ENCODE peak calls at places on chromosomes 1 and 21, in seven cellular contexts. W, R, E, Z, O, L and S are unnamed samples.

GRCh38 chr1:241533375-241534115 is 1.4 kb downstream of the KMO start:
- DNase-seq in W (no peak), R (no peak), E (peak), Z (no peak), O (no peak), L (no peak), S (no peak)

GRCh38 chr1:210291786-210292275 is 36.9 kb upstream of the HHAT start:
- DNase-seq in W (peak), R (no peak), E (no peak), Z (no peak), O (no peak), L (peak), S (no peak)

GRCh38 chr1:109425902-109426277 is 358 bp downstream of the PSMA5 start:
- DNase-seq in W (no peak), R (peak), E (peak), Z (peak), O (peak), L (peak), S (no peak)

GRCh38 chr1:55478742-55479141 is 263.6 kb upstream of the USP24 start:
- DNase-seq in W (no peak), R (no peak), E (peak), Z (no peak), O (no peak), L (no peak), S (no peak)

GRCh38 chr1:173733912-173734311 is 19.1 kb downstream of the KLHL20 start:
- DNase-seq in W (no peak), R (no peak), E (no peak), Z (no peak), O (no peak), L (no peak), S (no peak)

GRCh38 chr1:9324246-9325096 is 31.8 kb downstream of the SPSB1 start:
- DNase-seq in W (no peak), R (no peak), E (no peak), Z (no peak), O (no peak), L (no peak), S (peak)

GRCh38 chr1:24364975-24365678 is 46.0 kb downstream of the GRHL3 start:
- DNase-seq in W (no peak), R (no peak), E (peak), Z (no peak), O (no peak), L (peak), S (no peak)

GRCh38 chr1:174191255-174191906 is 32.1 kb downstream of the RABGAP1L start:
- DNase-seq in W (no peak), R (no peak), E (peak), Z (no peak), O (no peak), L (no peak), S (no peak)

GRCh38 chr1:94892604-94893280 is 34.2 kb downstream of the CNN3 start:
- DNase-seq in W (no peak), R (peak), E (no peak), Z (no peak), O (no peak), L (no peak), S (no peak)

GRCh38 chr1:38046884-38047602 is 450 bp upstream of the POU3F1 start:
- DNase-seq in W (peak), R (peak), E (peak), Z (peak), O (peak), L (peak), S (peak)

GRCh38 chr1:92065042-92065441 is 10.2 kb downstream of the SETSIP start:
- DNase-seq in W (no peak), R (no peak), E (peak), Z (no peak), O (no peak), L (no peak), S (no peak)
- TF ChIP-seq CTCF in W (no peak), R (no peak), E (peak), Z (no peak), O (no peak), L (no peak), S (no peak)

GRCh38 chr1:175885247-175885646 is 141.9 kb upstream of the TNR start:
- DNase-seq in W (no peak), R (no peak), E (no peak), Z (no peak), O (no peak), L (no peak), S (no peak)
- H3K27ac ChIP-seq in W (no peak), R (no peak), E (no peak), Z (no peak), O (no peak), L (no peak), S (no peak)

DNA sequence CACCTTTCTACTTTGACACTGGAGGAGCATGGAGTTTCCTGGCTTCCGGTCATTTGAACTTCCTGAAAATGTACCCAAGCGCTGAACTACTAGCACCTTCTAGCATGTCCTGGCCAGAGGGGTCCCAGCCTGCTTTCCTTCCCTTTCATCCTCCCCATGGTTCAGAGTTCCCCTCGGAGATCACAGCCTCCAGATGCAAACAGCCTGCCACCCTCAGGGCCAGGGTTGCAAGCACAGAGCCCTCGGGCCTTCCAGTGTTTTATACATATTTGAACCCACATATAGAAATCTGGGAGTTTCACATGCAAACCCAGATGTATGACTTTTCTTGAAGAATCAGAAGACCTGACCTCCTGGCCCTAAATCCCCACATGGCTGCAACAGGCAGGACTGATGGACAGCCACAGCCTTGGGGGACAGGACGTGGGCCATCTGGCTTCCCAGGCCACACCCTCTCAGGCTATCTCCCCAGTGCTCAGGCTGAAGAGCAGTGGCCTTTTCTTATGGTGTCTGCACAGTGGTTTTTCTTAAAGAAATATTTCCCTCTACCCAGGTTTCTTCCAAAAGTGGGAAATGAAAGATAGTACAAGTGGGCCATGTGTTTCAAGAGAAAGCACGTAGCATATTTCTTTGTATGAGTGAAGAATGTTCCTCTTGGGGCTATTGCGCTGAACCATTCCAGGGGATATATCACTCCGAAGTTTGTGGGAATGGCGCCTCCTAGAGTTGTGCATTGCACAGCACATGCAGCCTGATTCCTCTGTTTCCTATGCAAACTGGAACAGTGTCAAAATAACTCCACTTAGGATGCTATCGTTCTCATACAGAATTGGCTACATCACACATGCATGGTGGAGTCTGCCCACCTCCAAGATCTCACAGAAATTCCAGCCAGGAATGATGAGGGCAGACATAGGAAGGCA is 232.0 kb upstream of the VAMP3 start:
- DNase-seq in W (no peak), R (no peak), E (no peak), Z (no peak), O (peak), L (no peak), S (no peak)
- TF ChIP-seq CTCF in W (peak), R (no peak), E (no peak), Z (no peak), O (no peak), L (no peak), S (no peak)

GRCh38 chr1:232893481-232894313 is 56.7 kb upstream of the NTPCR start:
- DNase-seq in W (no peak), R (no peak), E (no peak), Z (no peak), O (no peak), L (no peak), S (no peak)

GRCh38 chr1:232890340-232890953 is 60.0 kb upstream of the NTPCR start:
- DNase-seq in W (no peak), R (no peak), E (no peak), Z (no peak), O (no peak), L (no peak), S (no peak)

GRCh38 chr1:232891116-232891515 is 59.3 kb upstream of the NTPCR start:
- DNase-seq in W (no peak), R (no peak), E (peak), Z (no peak), O (no peak), L (no peak), S (no peak)

GRCh38 chr1:232894436-232894835 is 56.0 kb upstream of the NTPCR start:
- DNase-seq in W (no peak), R (no peak), E (no peak), Z (no peak), O (no peak), L (no peak), S (no peak)

DNA sequence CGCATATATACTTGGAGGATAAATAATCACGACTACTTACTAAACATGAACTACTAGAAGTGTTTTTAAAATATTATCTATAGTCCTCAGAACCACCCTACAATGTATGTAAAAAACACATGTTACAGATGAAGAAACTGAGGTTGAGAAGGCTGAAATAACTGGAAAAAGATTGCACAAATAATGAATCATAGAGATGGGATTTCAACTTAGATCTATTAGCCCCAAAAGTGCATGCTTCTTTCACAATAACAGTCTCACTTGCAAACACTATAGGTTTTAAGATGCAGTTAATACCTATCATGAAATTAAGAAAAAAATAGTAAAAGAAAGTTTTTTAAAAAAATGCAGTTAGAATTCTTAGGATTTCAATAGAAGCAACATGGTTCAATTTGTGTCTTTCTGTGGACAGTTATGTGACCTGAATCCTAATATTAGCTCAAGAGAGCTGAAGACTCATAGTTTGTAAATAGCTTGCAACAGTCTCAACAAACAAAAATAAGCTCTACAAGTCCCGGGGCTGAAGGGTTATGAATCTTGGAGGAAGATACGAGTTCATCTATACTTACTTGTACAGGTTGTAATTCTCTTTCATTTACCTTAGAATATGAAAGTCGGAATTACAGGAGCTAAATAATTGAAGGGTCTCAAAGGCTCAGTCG is 58.6 kb upstream of the NTPCR start:
- DNase-seq in W (no peak), R (no peak), E (no peak), Z (no peak), O (no peak), L (no peak), S (no peak)
- H3K27ac ChIP-seq in W (no peak), R (no peak), E (no peak), Z (no peak), O (no peak), L (no peak), S (no peak)

DNA sequence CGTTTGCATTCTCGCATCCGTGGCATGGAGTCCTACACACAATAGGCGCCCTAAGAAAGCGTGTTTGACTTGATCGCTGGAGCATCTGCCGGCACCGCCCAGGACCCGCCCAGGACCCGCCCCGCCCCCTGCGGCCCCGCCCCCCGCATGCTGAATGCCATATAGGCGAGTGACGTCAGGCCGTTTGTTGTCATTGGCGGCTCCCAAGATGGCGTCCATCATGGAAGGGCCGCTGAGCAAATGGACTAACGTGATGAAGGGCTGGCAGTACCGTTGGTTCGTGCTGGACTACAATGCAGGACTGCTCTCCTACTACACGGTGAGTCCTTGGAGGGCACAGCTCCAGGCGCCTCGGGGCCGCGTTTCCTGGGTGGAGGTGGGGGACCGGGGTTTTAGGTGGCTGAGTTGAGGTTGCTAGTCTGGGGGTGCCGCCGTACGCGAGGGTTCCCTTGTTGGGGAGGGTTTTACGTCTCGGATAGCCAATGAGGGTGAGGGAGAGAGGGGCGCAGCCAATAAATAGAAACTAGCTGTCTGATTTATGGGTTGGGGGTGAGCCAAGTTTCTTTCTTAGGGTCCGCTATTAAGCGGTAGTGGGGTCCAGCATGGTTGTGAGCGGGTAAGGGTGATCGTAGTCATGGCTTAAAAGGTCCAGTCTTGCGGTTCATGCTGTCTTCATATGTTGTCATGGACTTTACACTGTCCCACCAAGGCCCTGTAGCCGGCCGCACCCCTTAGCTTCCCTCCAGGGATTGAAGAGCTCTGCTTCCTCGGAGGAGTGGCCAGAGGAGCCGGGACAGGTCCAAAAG is at the start of gene OSBPL9:
- DNase-seq in W (peak), R (peak), E (peak), Z (peak), O (peak), L (peak), S (peak)
- TF ChIP-seq CTCF in W (no peak), R (no peak), E (no peak), Z (no peak), O (no peak), L (no peak), S (no peak)

DNA sequence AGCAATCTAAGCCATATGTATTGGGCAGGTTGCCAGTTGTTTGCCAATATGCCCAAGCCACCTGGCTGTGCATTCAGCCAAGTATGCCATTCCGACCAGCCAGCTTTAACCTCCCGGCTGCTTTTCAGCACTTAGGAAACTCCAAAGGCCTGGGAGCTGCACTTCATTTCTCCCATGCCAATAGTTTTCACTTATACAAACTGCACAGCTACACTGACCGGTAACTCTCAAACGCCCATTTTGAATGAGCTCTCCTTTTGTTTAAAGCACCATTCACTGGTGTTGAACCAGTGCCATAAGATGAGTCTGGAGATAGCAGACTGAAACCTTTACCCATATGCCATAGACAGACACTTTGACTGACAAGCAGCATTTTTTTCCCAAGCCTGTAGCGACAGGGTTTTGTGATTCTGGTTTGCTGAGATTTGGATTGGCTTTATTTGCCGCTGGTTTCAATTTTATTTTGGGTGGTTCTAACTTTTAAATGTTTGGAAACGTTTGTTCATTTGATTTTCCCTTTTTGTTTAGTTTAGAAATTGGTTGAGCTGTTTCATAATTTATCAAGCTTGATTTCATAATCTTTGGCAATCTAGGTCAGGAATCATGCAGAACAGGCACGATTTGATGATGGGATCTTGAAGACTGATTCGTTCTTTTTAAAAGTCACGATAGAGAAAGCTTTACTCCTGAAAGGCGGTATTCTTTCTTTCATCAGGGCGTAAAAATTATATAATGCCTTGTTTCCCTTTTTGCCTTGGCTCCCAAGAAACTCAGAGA is 144.6 kb downstream of the NFIA start:
- DNase-seq in W (peak), R (peak), E (no peak), Z (peak), O (no peak), L (peak), S (peak)
- H3K27ac ChIP-seq in W (peak), R (peak), E (no peak), Z (peak), O (peak), L (peak), S (no peak)

DNA sequence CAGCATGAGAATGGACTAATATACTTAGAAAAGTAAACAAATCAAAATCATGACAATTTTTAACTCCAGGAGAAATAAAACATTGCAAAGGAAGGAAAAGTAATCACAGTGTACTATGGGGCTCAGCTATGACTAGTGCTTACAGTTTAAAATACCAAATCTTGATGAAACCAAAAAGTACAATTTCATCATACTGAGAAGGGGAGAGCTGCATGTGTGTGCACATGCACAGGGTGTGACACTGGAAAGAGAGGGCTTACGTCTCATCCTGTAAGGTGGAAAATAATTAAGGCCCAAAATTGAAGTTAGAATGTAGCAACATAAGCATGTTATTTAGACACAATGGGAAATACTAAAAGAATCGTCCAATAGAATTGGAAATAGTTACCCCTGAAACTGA is 64.6 kb downstream of the OMA1 start:
- DNase-seq in W (no peak), R (no peak), E (no peak), Z (no peak), O (no peak), L (no peak), S (no peak)
- TF ChIP-seq CTCF in W (no peak), R (no peak), E (no peak), Z (no peak), O (no peak), L (no peak), S (no peak)

DNA sequence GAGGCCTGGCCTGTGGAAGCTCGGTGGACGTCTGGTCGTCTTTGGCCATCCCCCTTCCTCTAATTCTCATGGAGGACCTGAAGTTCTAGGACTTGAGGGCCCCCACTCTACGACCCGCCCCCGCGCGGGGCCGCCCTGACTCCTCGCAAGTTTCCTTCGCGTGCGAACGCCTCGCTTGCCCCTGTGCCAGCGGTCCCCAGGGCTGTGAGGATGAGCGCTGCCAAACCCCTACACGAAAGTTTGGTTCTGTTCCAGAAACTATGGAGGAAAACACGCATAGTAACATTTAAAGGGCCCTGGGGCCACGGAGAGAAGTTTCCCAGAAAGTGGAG is 294 bp upstream of the GNG12 start:
- DNase-seq in W (no peak), R (no peak), E (peak), Z (no peak), O (no peak), L (no peak), S (peak)
- H3K27ac ChIP-seq in W (peak), R (peak), E (peak), Z (peak), O (peak), L (peak), S (peak)

GRCh38 chr1:155083865-155084721 is 5.5 kb downstream of the EFNA3 start:
- DNase-seq in W (no peak), R (peak), E (peak), Z (no peak), O (no peak), L (peak), S (peak)
- TF ChIP-seq CTCF in W (no peak), R (no peak), E (peak), Z (no peak), O (no peak), L (no peak), S (no peak)

GRCh38 chr21:36385233-36385908 is at the start of gene CHAF1B:
- DNase-seq in W (peak), R (peak), E (peak), Z (peak), O (peak), L (peak), S (peak)
- H3K27ac ChIP-seq in W (no peak), R (peak), E (peak), Z (peak), O (peak), L (peak), S (peak)